ENCODE peak calls at places on chromosomes 3 and 15, in four cellular contexts. One of them, this sample, is unnamed.

GRCh38 chr15:57554821-57555185 is 36.9 kb upstream of the MYZAP start:
- DNase-seq in lower lobe of right lung: no peak
- DNase-seq in gastrocnemius medialis: no peak
- DNase-seq in neural progenitor cell: no peak
- DNase-seq in this sample: no peak

GRCh38 chr15:89781055-89781454 is 4.9 kb downstream of the MESP2 start:
- DNase-seq in lower lobe of right lung: no peak
- DNase-seq in gastrocnemius medialis: no peak
- DNase-seq in neural progenitor cell: no peak
- DNase-seq in this sample: no peak

GRCh38 chr3:54756330-54756731 is 171.5 kb downstream of the LRTM1 start:
- DNase-seq in lower lobe of right lung: no peak
- DNase-seq in gastrocnemius medialis: no peak
- DNase-seq in neural progenitor cell: no peak
- DNase-seq in this sample: no peak

GRCh38 chr3:8764528-8764927 is 4.9 kb downstream of the OXTR start:
- DNase-seq in lower lobe of right lung: no peak
- DNase-seq in gastrocnemius medialis: no peak
- DNase-seq in neural progenitor cell: no peak
- DNase-seq in this sample: no peak

GRCh38 chr15:29612096-29612495 is 210.2 kb downstream of the TJP1 start:
- DNase-seq in lower lobe of right lung: no peak
- DNase-seq in gastrocnemius medialis: no peak
- DNase-seq in neural progenitor cell: peak
- DNase-seq in this sample: no peak

GRCh38 chr3:71532639-71533395 is 50.7 kb downstream of the FOXP1 start:
- DNase-seq in lower lobe of right lung: no peak
- DNase-seq in gastrocnemius medialis: no peak
- DNase-seq in neural progenitor cell: no peak
- DNase-seq in this sample: no peak

GRCh38 chr3:126151562-126152302 is 28.7 kb downstream of the ALDH1L1 start:
- DNase-seq in lower lobe of right lung: no peak
- DNase-seq in gastrocnemius medialis: no peak
- DNase-seq in neural progenitor cell: no peak
- DNase-seq in this sample: no peak

GRCh38 chr15:63408514-63408913 is 26.9 kb upstream of the CA12 start:
- DNase-seq in lower lobe of right lung: no peak
- DNase-seq in gastrocnemius medialis: no peak
- DNase-seq in neural progenitor cell: no peak
- DNase-seq in this sample: no peak

GRCh38 chr15:58952751-58953150 is 19.3 kb upstream of the SLTM start:
- DNase-seq in lower lobe of right lung: no peak
- DNase-seq in gastrocnemius medialis: no peak
- DNase-seq in neural progenitor cell: no peak
- DNase-seq in this sample: no peak

GRCh38 chr15:75902129-75902557 is 1.5 kb upstream of the FBXO22 start:
- DNase-seq in lower lobe of right lung: no peak
- DNase-seq in gastrocnemius medialis: peak
- DNase-seq in neural progenitor cell: peak
- DNase-seq in this sample: no peak

GRCh38 chr3:152356870-152357276 is 88.1 kb downstream of the MBNL1 start:
- DNase-seq in lower lobe of right lung: no peak
- DNase-seq in gastrocnemius medialis: no peak
- DNase-seq in neural progenitor cell: no peak
- DNase-seq in this sample: no peak

GRCh38 chr3:56923546-56924224 is 121.9 kb upstream of the ARHGEF3 start:
- DNase-seq in lower lobe of right lung: no peak
- DNase-seq in gastrocnemius medialis: no peak
- DNase-seq in neural progenitor cell: no peak
- DNase-seq in this sample: no peak
- H3K4me3 ChIP-seq in lower lobe of right lung: no peak
- H3K4me3 ChIP-seq in gastrocnemius medialis: no peak
- H3K4me3 ChIP-seq in neural progenitor cell: no peak
- H3K4me3 ChIP-seq in this sample: no peak

DNA sequence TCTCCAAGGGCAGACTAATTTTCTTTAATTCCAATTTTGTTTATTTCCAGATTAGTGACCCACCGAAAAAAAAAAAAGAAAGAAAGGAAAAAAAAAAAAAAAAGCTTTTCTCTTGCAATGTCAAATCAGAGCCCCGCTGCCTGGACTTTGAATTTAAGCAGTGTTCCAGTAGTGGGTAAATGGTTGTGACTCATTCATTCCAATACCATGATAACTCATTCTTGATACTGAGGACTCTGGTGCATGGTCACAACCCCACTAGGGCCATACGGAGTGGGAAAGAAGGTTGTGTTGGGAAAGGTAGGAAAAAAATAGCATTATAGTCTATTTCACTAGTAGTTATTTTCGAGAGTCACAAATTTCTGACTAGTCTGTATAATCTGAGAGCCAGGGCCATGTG is 59.1 kb upstream of the COL8A1 start:
- DNase-seq in lower lobe of right lung: no peak
- DNase-seq in gastrocnemius medialis: no peak
- DNase-seq in neural progenitor cell: no peak
- DNase-seq in this sample: no peak
- H3K27ac ChIP-seq in lower lobe of right lung: no peak
- H3K27ac ChIP-seq in gastrocnemius medialis: no peak
- H3K27ac ChIP-seq in neural progenitor cell: no peak
- H3K27ac ChIP-seq in this sample: no peak

GRCh38 chr15:78340243-78341056 is at the start of gene CRABP1:
- DNase-seq in lower lobe of right lung: no peak
- DNase-seq in gastrocnemius medialis: no peak
- DNase-seq in neural progenitor cell: peak
- DNase-seq in this sample: no peak
- H3K4me3 ChIP-seq in lower lobe of right lung: no peak
- H3K4me3 ChIP-seq in gastrocnemius medialis: no peak
- H3K4me3 ChIP-seq in neural progenitor cell: peak
- H3K4me3 ChIP-seq in this sample: no peak

DNA sequence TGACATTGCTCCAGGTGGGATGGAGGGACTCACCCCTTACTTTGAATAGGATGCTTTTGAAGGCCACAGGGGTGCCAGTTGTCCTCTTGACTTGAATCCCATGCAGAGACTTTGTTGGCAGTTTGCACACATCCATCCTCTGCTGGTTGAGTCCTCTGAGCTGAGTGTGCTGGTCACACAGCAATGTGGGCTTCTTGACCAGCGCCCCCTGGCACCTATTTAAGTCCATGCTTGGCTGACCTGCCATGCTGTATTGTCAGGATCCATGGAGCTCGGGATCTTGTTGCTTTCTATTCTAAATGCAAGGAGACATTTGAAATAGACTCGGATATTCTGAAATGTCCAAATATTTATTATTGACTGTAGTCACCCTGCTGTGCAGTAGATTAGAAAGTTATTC is 19.8 kb downstream of the RAB7A start:
- DNase-seq in lower lobe of right lung: no peak
- DNase-seq in gastrocnemius medialis: no peak
- DNase-seq in neural progenitor cell: no peak
- DNase-seq in this sample: no peak
- H3K27ac ChIP-seq in lower lobe of right lung: no peak
- H3K27ac ChIP-seq in gastrocnemius medialis: no peak
- H3K27ac ChIP-seq in neural progenitor cell: no peak
- H3K27ac ChIP-seq in this sample: no peak

DNA sequence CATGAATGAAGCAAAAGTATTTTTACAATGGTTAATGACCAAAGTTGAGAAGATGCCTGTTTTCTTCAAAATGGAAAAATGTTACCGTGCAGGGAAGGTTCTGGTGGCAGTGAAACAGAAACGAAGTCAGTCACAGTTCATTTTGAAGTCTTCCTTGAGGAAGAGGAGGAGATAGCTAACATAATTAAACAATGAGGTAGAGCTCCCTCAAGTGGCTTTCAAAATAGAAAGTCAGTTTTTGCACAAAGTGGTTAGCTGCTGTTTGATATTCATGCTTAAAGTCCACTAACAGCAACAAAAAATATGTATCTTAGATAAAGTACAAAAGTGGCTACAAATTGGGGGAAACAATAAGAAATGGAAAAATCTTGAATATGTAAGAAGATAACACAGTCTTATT is 87.3 kb downstream of the TFG start:
- DNase-seq in lower lobe of right lung: no peak
- DNase-seq in gastrocnemius medialis: no peak
- DNase-seq in neural progenitor cell: peak
- DNase-seq in this sample: no peak
- H3K4me3 ChIP-seq in lower lobe of right lung: no peak
- H3K4me3 ChIP-seq in gastrocnemius medialis: no peak
- H3K4me3 ChIP-seq in neural progenitor cell: no peak
- H3K4me3 ChIP-seq in this sample: no peak

DNA sequence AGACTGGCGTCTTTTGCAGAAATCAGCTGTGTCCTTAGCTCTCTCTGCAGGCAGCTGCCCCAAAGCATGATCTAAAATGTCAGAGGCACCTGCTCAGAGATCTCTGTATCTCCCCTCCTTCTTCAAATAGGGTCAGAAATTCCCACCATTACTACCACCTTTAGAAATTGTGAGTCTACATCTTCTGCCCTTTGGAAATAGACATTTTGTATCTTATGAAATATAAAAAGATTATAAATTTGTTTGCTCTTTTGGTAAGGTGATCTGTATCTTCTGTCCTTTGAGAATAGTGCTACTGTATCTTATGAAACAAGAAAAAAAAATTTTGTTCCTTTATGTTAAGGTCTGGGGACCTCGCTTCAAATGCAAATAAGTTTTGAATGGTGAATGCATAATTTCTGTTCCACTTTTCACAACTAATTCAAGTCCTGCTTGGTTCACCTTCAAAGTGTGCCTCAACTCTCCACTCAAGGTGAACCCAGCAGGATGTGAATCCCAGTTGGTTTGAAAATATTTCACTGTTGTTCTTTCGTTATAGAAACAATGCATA is 28.3 kb upstream of the GPD1L start:
- DNase-seq in lower lobe of right lung: no peak
- DNase-seq in gastrocnemius medialis: no peak
- DNase-seq in neural progenitor cell: no peak
- DNase-seq in this sample: no peak
- H3K27ac ChIP-seq in lower lobe of right lung: peak
- H3K27ac ChIP-seq in gastrocnemius medialis: peak
- H3K27ac ChIP-seq in neural progenitor cell: no peak
- H3K27ac ChIP-seq in this sample: no peak